ENCODE peak calls at places on chromosomes 13 and 19, in four cellular contexts. One of them, this sample, is unnamed.

GRCh38 chr19:13762635-13763235 is 1.6 kb upstream of the MRI1 start:
- DNase-seq in HepG2: no peak
- DNase-seq in K562: no peak
- DNase-seq in GM12878: no peak
- DNase-seq in this sample: no peak

GRCh38 chr13:96091164-96091931 is 1.4 kb downstream of the HS6ST3 start:
- DNase-seq in HepG2: no peak
- DNase-seq in K562: no peak
- DNase-seq in GM12878: no peak
- DNase-seq in this sample: no peak

GRCh38 chr13:64007334-64007733 is 2591.7 kb upstream of the PCDH20 start:
- DNase-seq in HepG2: no peak
- DNase-seq in K562: no peak
- DNase-seq in GM12878: no peak
- DNase-seq in this sample: no peak

GRCh38 chr19:32197896-32198882 is 147.2 kb upstream of the ZNF507 start:
- DNase-seq in HepG2: no peak
- DNase-seq in K562: no peak
- DNase-seq in GM12878: no peak
- DNase-seq in this sample: no peak

GRCh38 chr13:31965361-31966066 is 66.1 kb upstream of the FRY start:
- DNase-seq in HepG2: no peak
- DNase-seq in K562: no peak
- DNase-seq in GM12878: peak
- DNase-seq in this sample: no peak

GRCh38 chr13:50125306-50125555 is 110.0 kb downstream of the KCNRG start:
- DNase-seq in HepG2: no peak
- DNase-seq in K562: no peak
- DNase-seq in GM12878: no peak
- DNase-seq in this sample: peak

GRCh38 chr13:26721251-26721939 is 39.2 kb downstream of the GPR12 start:
- DNase-seq in HepG2: no peak
- DNase-seq in K562: no peak
- DNase-seq in GM12878: no peak
- DNase-seq in this sample: no peak

GRCh38 chr19:1882786-1883692 is 2.3 kb downstream of the ABHD17A start:
- DNase-seq in HepG2: no peak
- DNase-seq in K562: no peak
- DNase-seq in GM12878: no peak
- DNase-seq in this sample: no peak

GRCh38 chr19:52734340-52734892 is 428 bp downstream of the ZNF611 start:
- DNase-seq in HepG2: no peak
- DNase-seq in K562: peak
- DNase-seq in GM12878: no peak
- DNase-seq in this sample: no peak

GRCh38 chr13:44573790-44574465 is 2.2 kb downstream of the TSC22D1 start:
- DNase-seq in HepG2: peak
- DNase-seq in K562: peak
- DNase-seq in GM12878: no peak
- DNase-seq in this sample: peak

GRCh38 chr19:49912965-49913685 is 15.9 kb upstream of the ATF5 start:
- DNase-seq in HepG2: peak
- DNase-seq in K562: no peak
- DNase-seq in GM12878: no peak
- DNase-seq in this sample: no peak

GRCh38 chr19:39937094-39937493 is 2.7 kb upstream of the FCGBP start:
- DNase-seq in HepG2: no peak
- DNase-seq in K562: no peak
- DNase-seq in GM12878: peak
- DNase-seq in this sample: no peak

GRCh38 chr19:17488593-17489391 is 18.5 kb downstream of the SLC27A1 start:
- DNase-seq in HepG2: peak
- DNase-seq in K562: peak
- DNase-seq in GM12878: no peak
- DNase-seq in this sample: no peak
- TF ChIP-seq JUNB in HepG2: no peak
- TF ChIP-seq JUNB in K562: no peak
- TF ChIP-seq JUNB in GM12878: no peak
- TF ChIP-seq JUNB in this sample: no peak

DNA sequence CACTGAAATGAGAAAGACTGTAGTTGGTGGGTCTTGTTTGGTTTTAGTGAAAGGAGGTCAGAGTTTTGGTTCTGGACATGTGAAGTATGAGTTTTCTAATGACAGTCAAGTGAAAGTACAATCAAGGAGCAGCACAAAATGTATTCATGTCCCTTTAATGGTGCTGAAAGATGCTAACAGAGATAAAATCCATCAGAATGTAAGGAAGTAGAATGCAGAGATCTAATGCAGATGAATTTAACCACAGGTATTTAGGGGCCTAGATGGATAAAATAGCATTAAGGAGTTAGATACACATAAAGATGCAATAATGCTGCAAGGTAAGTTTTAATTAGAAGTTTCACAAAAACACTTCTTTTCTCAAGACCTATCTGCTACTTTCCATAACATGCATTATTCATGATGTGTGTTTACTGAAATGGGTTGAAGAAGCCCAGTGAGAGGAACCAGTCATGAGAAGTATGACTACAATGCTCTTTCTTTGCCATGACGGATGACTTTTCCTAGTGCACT is 222.8 kb upstream of the HTR2A start:
- DNase-seq in HepG2: no peak
- DNase-seq in K562: no peak
- DNase-seq in GM12878: no peak
- DNase-seq in this sample: no peak
- TF ChIP-seq USF2 in HepG2: no peak
- TF ChIP-seq USF2 in K562: no peak
- TF ChIP-seq USF2 in GM12878: no peak
- TF ChIP-seq USF2 in this sample: no peak

GRCh38 chr19:34837262-34837661 is 64.2 kb upstream of the ZNF599 start:
- DNase-seq in HepG2: no peak
- DNase-seq in K562: no peak
- DNase-seq in GM12878: no peak
- DNase-seq in this sample: no peak

GRCh38 chr19:34838248-34838647 is 65.2 kb upstream of the ZNF599 start:
- DNase-seq in HepG2: peak
- DNase-seq in K562: peak
- DNase-seq in GM12878: no peak
- DNase-seq in this sample: peak

GRCh38 chr19:34835952-34836351 is 62.9 kb upstream of the ZNF599 start:
- DNase-seq in HepG2: no peak
- DNase-seq in K562: no peak
- DNase-seq in GM12878: no peak
- DNase-seq in this sample: no peak

GRCh38 chr19:34841780-34842179 is 68.8 kb upstream of the ZNF599 start:
- DNase-seq in HepG2: no peak
- DNase-seq in K562: no peak
- DNase-seq in GM12878: no peak
- DNase-seq in this sample: no peak

GRCh38 chr19:34838753-34839431 is 65.9 kb upstream of the ZNF599 start:
- DNase-seq in HepG2: peak
- DNase-seq in K562: no peak
- DNase-seq in GM12878: no peak
- DNase-seq in this sample: peak
- H3K4me3 ChIP-seq in HepG2: no peak
- H3K4me3 ChIP-seq in K562: no peak
- H3K4me3 ChIP-seq in GM12878: no peak
- H3K4me3 ChIP-seq in this sample: peak

DNA sequence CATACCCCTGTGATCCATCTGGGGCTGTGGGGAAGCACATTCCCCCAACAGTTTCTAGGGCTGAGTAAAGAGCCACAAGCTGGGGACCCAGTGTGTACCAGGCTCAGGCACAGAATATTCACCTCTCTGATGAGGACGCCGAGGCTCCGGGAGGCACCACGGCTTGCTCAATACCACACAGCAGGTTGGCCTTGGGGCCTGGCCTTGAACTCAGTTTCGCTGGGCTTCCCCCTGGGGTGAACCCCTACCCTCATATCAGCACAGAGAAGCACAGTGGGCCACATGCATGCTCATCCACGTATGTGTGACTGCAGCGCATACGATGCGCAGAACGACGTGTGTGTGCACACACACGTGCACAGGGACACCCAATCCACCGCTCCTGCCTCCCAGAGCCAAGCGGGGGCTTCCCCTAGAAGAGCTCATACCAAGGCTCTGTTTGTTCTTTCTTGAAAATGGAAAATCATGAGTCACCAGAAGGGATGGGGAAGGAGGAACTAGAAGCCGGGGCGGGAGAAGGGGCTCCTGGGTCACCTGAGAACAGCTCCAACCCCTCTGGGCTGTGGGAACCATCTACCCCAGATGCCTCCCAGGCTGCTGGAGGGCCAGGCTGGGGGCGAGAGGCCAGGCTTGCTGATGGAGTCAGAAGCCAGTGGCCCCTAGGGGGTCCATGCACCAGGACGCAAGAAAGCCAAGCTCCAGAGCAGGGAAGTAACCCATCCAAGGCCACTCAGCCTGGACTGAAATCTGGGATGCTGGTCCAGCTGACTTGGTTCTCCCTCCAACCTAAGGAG is 4.9 kb upstream of the PDE4C start:
- DNase-seq in HepG2: no peak
- DNase-seq in K562: no peak
- DNase-seq in GM12878: no peak
- DNase-seq in this sample: peak
- TF ChIP-seq JUNB in HepG2: no peak
- TF ChIP-seq JUNB in K562: no peak
- TF ChIP-seq JUNB in GM12878: no peak
- TF ChIP-seq JUNB in this sample: no peak

GRCh38 chr19:35257113-35257461 is 8.3 kb downstream of the LSR start:
- DNase-seq in HepG2: no peak
- DNase-seq in K562: no peak
- DNase-seq in GM12878: no peak
- DNase-seq in this sample: no peak
- TF ChIP-seq USF2 in HepG2: no peak
- TF ChIP-seq USF2 in K562: no peak
- TF ChIP-seq USF2 in GM12878: no peak
- TF ChIP-seq USF2 in this sample: no peak

GRCh38 chr19:16365300-16365996 is 40.8 kb downstream of the KLF2 start:
- DNase-seq in HepG2: no peak
- DNase-seq in K562: no peak
- DNase-seq in GM12878: no peak
- DNase-seq in this sample: no peak
- H3K4me3 ChIP-seq in HepG2: no peak
- H3K4me3 ChIP-seq in K562: no peak
- H3K4me3 ChIP-seq in GM12878: peak
- H3K4me3 ChIP-seq in this sample: no peak

GRCh38 chr19:45323671-45324081 is 1.0 kb upstream of the CKM start:
- DNase-seq in HepG2: no peak
- DNase-seq in K562: no peak
- DNase-seq in GM12878: no peak
- DNase-seq in this sample: no peak
- TF ChIP-seq JUNB in HepG2: no peak
- TF ChIP-seq JUNB in K562: no peak
- TF ChIP-seq JUNB in GM12878: no peak
- TF ChIP-seq JUNB in this sample: no peak